ENCODE peak calls at places on chromosomes 4 and X, in eight cellular contexts. Z is adipocyte, K is ascending aorta, F is iPS DF 6.9, S is heart right ventricle, V is pancreas, P is GM23338, M is A673. Q is an unnamed sample. For H3K36me3, the result is how much of the 10 kb centered on the place peaks cover.

GRCh38 chrX:39576081-39576701 is 521.6 kb downstream of the BCOR start:
- DNase-seq in Z (no peak), K (no peak), F (no peak), S (peak), V (peak), P (peak), M (no peak), Q (no peak)

GRCh38 chr4:88489100-88489761 is 32.3 kb downstream of the HERC5 start:
- DNase-seq in Z (no peak), K (no peak), F (no peak), S (no peak), V (no peak), P (no peak), M (no peak), Q (no peak)

GRCh38 chrX:16838202-16839066 is 31.7 kb downstream of the RBBP7 start:
- DNase-seq in Z (peak), K (no peak), F (no peak), S (peak), V (no peak), P (no peak), M (no peak), Q (peak)

GRCh38 chr4:179465131-179465797 is 2023.0 kb upstream of the AGA start:
- DNase-seq in Z (peak), K (no peak), F (peak), S (no peak), V (no peak), P (peak), M (peak), Q (no peak)

GRCh38 chrX:110108381-110108796 is 105.5 kb downstream of the TMEM164 start:
- DNase-seq in Z (peak), K (no peak), F (no peak), S (no peak), V (no peak), P (no peak), M (peak), Q (peak)

GRCh38 chrX:68720851-68721250 is 73.4 kb downstream of the STARD8 start:
- DNase-seq in Z (no peak), K (no peak), F (no peak), S (no peak), V (no peak), P (no peak), M (no peak), Q (no peak)

GRCh38 chr4:1469596-1470392 is 63.6 kb upstream of the NKX1-1 start:
- DNase-seq in Z (no peak), K (no peak), F (no peak), S (peak), V (peak), P (no peak), M (no peak), Q (peak)

GRCh38 chr4:188941524-188942109 is 802.4 kb downstream of the TRIML1 start:
- DNase-seq in Z (peak), K (no peak), F (no peak), S (no peak), V (no peak), P (no peak), M (peak), Q (peak)

GRCh38 chrX:24424948-24425347 is 40.1 kb upstream of the PDK3 start:
- DNase-seq in Z (peak), K (peak), F (no peak), S (peak), V (no peak), P (no peak), M (no peak), Q (peak)

DNA sequence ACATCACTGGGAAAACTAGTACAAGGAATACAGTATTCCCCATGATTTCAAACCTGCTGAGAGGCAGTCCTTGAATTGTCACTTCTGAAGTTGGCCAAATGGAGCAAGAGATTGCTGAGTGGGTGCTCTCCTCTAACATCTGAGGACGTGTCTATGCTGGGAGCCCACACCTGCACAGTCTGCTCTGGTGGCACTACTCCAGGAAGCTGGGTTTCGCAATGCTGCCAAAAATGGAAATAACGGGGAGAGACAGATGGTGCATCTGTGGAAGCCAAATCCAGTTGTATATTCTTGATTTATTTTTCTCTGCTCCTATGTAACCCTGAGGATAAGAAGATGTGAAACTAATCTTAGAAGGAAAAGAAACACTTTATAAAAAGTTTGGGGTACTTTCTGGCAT is 240.1 kb upstream of the CTSO start:
- DNase-seq in Z (no peak), K (no peak), F (no peak), S (no peak), V (no peak), P (no peak), M (peak), Q (no peak)
- H3K36me3 ChIP-seq in Z (under half), K (under half), F (under half), S (under half), V (under half), P (under half), M (under half), Q (under half)

GRCh38 chr4:67668315-67668714 is 32.6 kb downstream of the UBA6 start:
- DNase-seq in Z (no peak), K (no peak), F (no peak), S (no peak), V (no peak), P (no peak), M (no peak), Q (no peak)

GRCh38 chr4:67678612-67679011 is 22.3 kb downstream of the UBA6 start:
- DNase-seq in Z (no peak), K (no peak), F (no peak), S (no peak), V (no peak), P (no peak), M (no peak), Q (no peak)

GRCh38 chr4:67674098-67674497 is 26.9 kb downstream of the UBA6 start:
- DNase-seq in Z (no peak), K (no peak), F (no peak), S (no peak), V (no peak), P (peak), M (no peak), Q (no peak)
- H3K36me3 ChIP-seq in Z (half or more), K (half or more), F (under half), S (under half), V (under half), P (half or more), M (under half), Q (half or more)

DNA sequence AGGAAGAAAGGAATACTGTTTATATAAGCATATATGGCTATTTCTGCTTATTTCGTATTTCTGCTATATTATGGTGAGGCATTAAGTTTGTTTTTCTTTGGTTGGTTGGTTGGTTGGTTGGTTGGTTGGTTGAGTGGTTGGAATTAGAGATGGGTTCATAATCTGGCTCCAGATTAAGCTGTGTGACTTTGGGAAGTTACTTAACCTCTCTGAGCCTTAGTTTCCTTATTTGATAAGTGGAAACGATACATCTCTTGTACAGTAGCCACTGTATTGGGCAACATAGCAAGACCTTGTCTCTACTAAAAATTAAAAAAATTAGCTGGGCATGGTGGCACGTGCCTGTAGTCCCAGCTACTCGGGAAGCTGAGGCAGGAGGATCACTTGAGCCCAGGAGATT is 46.1 kb upstream of the CEP135 start:
- DNase-seq in Z (no peak), K (no peak), F (no peak), S (no peak), V (no peak), P (no peak), M (no peak), Q (no peak)
- H3K36me3 ChIP-seq in Z (half or more), K (under half), F (under half), S (under half), V (under half), P (under half), M (under half), Q (under half)

GRCh38 chrX:112521658-112522057 is 158.1 kb downstream of the LHFPL1 start:
- DNase-seq in Z (no peak), K (no peak), F (no peak), S (no peak), V (no peak), P (no peak), M (no peak), Q (no peak)
- H3K36me3 ChIP-seq in Z (under half), K (under half), F (under half), S (under half), V (under half), P (under half), M (under half), Q (under half)

DNA sequence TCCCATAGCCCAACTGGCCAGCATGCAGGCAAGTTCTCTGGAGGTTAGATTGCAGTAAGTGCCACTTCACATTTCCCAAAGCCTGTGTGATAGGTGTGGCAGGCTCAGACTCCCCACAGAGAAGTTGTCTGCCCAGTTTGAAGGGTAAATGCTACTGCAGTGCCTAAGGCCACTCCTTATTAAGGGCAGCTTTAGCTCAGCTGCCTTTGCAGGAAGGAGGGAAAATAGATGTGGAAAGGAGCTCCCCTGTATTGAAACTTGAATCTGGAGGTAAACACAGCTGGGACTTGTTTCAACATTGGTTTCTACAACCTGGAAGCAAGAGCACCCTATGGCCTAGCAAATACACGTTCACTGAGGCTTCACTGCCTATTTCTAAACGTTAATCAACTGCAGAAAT is 22.4 kb downstream of the NEXMIF start:
- DNase-seq in Z (no peak), K (no peak), F (no peak), S (no peak), V (no peak), P (peak), M (no peak), Q (no peak)
- H3K36me3 ChIP-seq in Z (under half), K (under half), F (under half), S (under half), V (under half), P (under half), M (under half), Q (under half)

DNA sequence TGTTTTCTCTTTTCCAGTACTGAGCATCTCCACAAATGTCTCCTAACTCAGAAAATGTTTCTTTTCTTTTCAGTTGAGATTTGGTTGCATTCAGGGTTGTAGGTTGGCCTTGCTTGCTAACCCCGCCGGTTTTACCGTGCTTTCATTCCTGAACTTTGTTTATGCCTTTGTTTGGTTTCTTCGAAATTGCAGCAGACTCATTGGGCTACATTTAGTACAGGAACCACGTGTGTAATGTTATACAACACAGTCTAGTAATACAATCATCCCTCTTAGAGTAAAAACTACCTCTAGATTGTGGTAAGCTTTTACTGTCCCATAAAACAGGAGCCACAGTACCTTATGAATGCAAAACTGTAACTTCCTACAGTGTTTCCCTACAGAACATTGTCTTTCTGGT is 57.9 kb downstream of the CCKAR start:
- DNase-seq in Z (no peak), K (no peak), F (no peak), S (no peak), V (no peak), P (no peak), M (no peak), Q (no peak)
- H3K36me3 ChIP-seq in Z (under half), K (under half), F (under half), S (under half), V (under half), P (under half), M (under half), Q (under half)

DNA sequence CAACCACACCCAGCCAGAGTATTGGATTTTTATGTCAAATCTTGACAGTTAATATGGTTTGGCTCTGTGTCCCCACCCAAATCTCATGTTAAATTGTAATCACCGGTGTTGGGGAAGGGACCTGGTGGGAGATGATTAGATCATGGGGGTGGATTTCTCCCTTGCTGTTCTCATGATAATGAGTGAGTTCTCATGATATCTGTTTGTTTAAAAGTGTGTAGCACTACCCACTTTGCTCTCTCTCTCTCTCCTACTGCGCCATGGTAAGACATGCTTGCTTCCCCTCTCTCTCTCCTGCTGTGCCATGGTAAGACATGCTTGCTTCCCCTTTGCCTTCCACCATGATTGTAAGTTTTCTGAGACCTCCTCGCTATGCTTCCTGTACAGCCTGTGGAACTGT is 86.9 kb upstream of the COX18 start:
- DNase-seq in Z (no peak), K (no peak), F (no peak), S (no peak), V (no peak), P (no peak), M (no peak), Q (no peak)
- H3K36me3 ChIP-seq in Z (half or more), K (under half), F (under half), S (under half), V (under half), P (under half), M (under half), Q (under half)

DNA sequence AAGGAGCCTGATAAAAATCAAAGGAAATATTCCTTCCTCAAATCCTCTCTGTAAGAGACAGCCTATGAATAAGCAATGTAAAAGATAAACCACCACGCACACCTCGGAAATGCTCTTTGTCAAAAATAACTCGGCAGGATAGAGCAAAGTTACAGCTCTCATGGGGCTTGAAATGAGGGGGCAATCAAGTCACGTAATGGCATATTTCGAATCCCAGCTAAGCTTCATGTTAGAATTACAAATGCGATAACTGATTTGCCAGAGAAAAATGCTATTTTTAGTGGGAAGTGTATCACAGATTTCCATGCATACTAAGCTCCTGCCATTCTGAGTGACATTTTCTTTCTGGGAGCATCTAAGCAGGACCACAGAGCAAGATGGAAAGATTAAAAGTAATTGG is 49.4 kb downstream of the EVC2 start:
- DNase-seq in Z (no peak), K (no peak), F (no peak), S (no peak), V (no peak), P (no peak), M (no peak), Q (no peak)
- H3K36me3 ChIP-seq in Z (half or more), K (under half), F (under half), S (under half), V (under half), P (under half), M (under half), Q (under half)

GRCh38 chr4:48484494-48485168 is 1.5 kb downstream of the SLC10A4 start:
- DNase-seq in Z (no peak), K (no peak), F (no peak), S (no peak), V (no peak), P (peak), M (no peak), Q (no peak)

GRCh38 chr4:48483777-48484493 is 792 bp downstream of the SLC10A4 start:
- DNase-seq in Z (no peak), K (no peak), F (no peak), S (no peak), V (peak), P (peak), M (no peak), Q (no peak)

GRCh38 chr4:48481581-48481980 is 1.6 kb upstream of the SLC10A4 start:
- DNase-seq in Z (no peak), K (no peak), F (no peak), S (no peak), V (no peak), P (no peak), M (no peak), Q (no peak)

GRCh38 chr4:48478273-48478672 is 4.9 kb upstream of the SLC10A4 start:
- DNase-seq in Z (no peak), K (no peak), F (no peak), S (no peak), V (no peak), P (no peak), M (no peak), Q (no peak)

DNA sequence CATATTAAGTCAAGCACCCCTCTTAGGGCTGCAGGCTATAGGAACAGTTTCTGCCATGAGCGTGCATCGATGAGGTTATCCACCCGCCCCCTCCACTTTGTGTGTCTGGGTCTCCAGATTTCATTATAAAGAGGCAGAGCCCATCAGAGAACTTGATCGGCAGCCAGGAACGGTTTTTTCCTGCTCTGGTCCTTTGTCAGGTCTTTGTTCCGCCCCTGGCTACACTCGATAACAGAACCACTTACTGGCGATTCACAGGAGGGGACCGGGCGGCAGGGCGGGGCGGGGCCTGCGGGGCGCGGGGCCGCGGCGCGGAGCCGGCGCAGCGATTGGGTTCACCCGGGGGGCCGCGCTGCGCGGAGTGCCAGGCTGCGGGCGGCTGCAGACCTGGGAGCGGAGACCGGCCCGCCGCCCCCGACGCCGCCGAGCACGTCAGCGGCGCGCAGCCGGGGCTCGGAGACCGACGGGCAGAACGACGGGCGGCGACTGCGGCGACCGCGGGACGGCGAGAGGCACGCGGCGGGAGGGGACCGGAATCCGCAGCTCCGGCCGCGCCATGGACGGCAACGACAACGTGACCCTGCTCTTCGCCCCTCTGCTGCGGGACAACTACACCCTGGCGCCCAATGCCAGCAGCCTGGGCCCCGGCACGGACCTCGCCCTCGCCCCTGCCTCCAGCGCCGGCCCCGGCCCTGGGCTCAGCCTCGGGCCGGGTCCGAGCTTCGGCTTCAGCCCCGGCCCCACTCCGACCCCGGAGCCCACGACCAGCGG is at the start of gene SLC10A4:
- DNase-seq in Z (peak), K (no peak), F (no peak), S (no peak), V (no peak), P (peak), M (peak), Q (no peak)
- H3K36me3 ChIP-seq in Z (under half), K (under half), F (under half), S (under half), V (under half), P (under half), M (under half), Q (under half)

DNA sequence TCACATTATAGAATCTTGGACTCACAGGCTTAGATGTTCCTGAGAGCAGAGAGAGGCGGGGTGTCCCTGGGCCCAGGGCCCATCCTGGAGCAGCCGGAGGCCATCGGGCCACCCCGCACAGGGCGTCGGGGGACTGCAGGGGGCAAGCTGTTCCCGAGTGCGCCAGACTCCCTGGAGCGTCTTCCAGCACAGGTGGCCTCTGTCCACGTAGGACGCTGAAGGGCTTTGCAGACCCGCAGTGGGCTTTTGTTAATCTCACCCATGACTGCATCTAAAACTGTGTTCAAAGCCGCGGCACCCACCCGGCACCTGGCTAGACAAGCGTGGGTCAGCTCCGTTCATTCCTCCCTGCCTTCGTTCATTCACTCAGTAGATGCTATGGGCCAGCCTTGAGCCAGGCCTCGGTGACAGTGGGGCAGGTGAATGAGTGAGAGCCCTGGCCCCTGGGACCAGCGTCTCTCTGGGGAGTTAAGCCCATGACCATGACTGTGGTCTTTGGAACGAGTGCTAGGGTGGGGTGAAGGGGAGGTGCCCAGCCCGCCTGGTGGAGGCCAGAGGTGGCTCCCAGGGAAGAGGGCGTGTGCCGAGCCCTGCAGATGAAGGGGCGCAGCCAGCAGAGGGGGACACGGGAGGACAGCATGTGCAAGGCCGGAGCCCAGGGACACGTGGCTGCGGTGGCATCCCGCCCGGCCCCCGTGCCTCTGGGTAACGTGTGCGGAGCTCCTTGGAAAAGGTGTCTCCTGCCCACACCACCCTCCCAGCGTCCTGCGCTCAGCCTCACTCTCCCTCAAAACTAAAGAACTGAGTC is 98.3 kb downstream of the HMX1 start:
- DNase-seq in Z (no peak), K (no peak), F (no peak), S (no peak), V (peak), P (no peak), M (no peak), Q (no peak)
- H3K36me3 ChIP-seq in Z (under half), K (under half), F (under half), S (under half), V (under half), P (under half), M (under half), Q (under half)

Q was measured in adrenal gland.